ENCODE peak calls at places on chromosomes 16 and 17, in nine cellular contexts. C is activated T-cell treated with anti-CD3 and anti-CD28 coated beads for 24 hours; H is T-helper 2 cell; Q is CD4-positive, alpha-beta T cell; O is HS-27A; S is epithelial cell of prostate; D is CD8-positive, alpha-beta memory T cell; V is C1 segment of cervical spinal cord; F is HuH-7.5. J is an unnamed sample.

GRCh38 chr17:29929544-29930398 is at the start of gene SSH2:
- DNase-seq in C (peak; percentile 82), H (peak; percentile 75), Q (peak; percentile 85), O (no peak), S (peak; percentile 31), D (peak; percentile 81), V (peak; percentile 79), F (peak; percentile 41), J (peak; percentile 95)

GRCh38 chr17:78127888-78128615 is 503 bp downstream of the TMC6 start:
- DNase-seq in C (no peak), H (no peak), Q (no peak), O (no peak), S (no peak), D (no peak), V (no peak), F (peak; percentile 68), J (peak; percentile 53)

GRCh38 chr17:82384730-82385429 is 13.3 kb downstream of the UTS2R start:
- DNase-seq in C (no peak), H (no peak), Q (peak; percentile 2), O (no peak), S (no peak), D (no peak), V (peak; percentile 3), F (peak; percentile 58), J (no peak)

GRCh38 chr17:18248300-18248731 is 10.2 kb downstream of the FLII start:
- DNase-seq in C (peak; percentile 55), H (peak; percentile 33), Q (peak; percentile 62), O (peak; percentile 36), S (no peak), D (peak; percentile 53), V (peak; percentile 41), F (peak; percentile 95), J (peak; percentile 75)

GRCh38 chr17:81230043-81230820 is 7.5 kb upstream of the CEP131 start:
- DNase-seq in C (no peak), H (no peak), Q (no peak), O (no peak), S (no peak), D (no peak), V (no peak), F (peak; percentile 84), J (no peak)

GRCh38 chr16:66225696-66226095 is 140.8 kb upstream of the CDH5 start:
- DNase-seq in C (no peak), H (no peak), Q (no peak), O (no peak), S (no peak), D (no peak), V (no peak), F (no peak), J (no peak)

GRCh38 chr16:3046506-3047386 is at the start of gene MMP25:
- DNase-seq in C (no peak), H (no peak), Q (no peak), O (no peak), S (no peak), D (no peak), V (no peak), F (no peak), J (no peak)

GRCh38 chr17:14060706-14061105 is 8.6 kb upstream of the COX10 start:
- DNase-seq in C (no peak), H (no peak), Q (no peak), O (no peak), S (no peak), D (no peak), V (no peak), F (no peak), J (no peak)

GRCh38 chr17:55584055-55584685 is 72.9 kb upstream of the SMIM36 start:
- DNase-seq in C (no peak), H (no peak), Q (no peak), O (no peak), S (peak; percentile 20), D (no peak), V (no peak), F (no peak), J (no peak)

GRCh38 chr17:64455993-64456885 is 7.3 kb downstream of the MILR1 start:
- DNase-seq in C (no peak), H (no peak), Q (no peak), O (no peak), S (no peak), D (no peak), V (no peak), F (no peak), J (no peak)

GRCh38 chr17:18116078-18116477 is 7.5 kb downstream of the MYO15A start:
- DNase-seq in C (no peak), H (no peak), Q (no peak), O (no peak), S (no peak), D (no peak), V (no peak), F (no peak), J (no peak)

GRCh38 chr17:15335446-15335845 is 6.0 kb downstream of the TEKT3 start:
- DNase-seq in C (no peak), H (no peak), Q (no peak), O (no peak), S (no peak), D (no peak), V (no peak), F (no peak), J (no peak)

GRCh38 chr16:82808036-82808435 is 181.3 kb downstream of the CDH13 start:
- DNase-seq in C (no peak), H (no peak), Q (no peak), O (no peak), S (no peak), D (no peak), V (no peak), F (no peak), J (no peak)

GRCh38 chr16:1491327-1491726 is 1.8 kb upstream of the TELO2 start:
- DNase-seq in C (no peak), H (no peak), Q (no peak), O (no peak), S (no peak), D (no peak), V (no peak), F (no peak), J (no peak)

GRCh38 chr16:81485824-81486554 is 41.4 kb downstream of the CMIP start:
- DNase-seq in C (no peak), H (no peak), Q (no peak), O (no peak), S (no peak), D (no peak), V (no peak), F (no peak), J (no peak)

GRCh38 chr17:13420294-13421277 is 181.1 kb downstream of the HS3ST3A1 start:
- DNase-seq in C (no peak), H (no peak), Q (no peak), O (no peak), S (peak; percentile 53), D (no peak), V (no peak), F (no peak), J (no peak)

GRCh38 chr17:80005360-80006338 is 30.0 kb downstream of the TBC1D16 start:
- DNase-seq in C (no peak), H (peak; percentile 42), Q (peak; percentile 52), O (no peak), S (no peak), D (peak; percentile 55), V (peak; percentile 14), F (peak; percentile 94), J (peak; percentile 68)